ENCODE peak calls at places on chromosomes 6 and 20, in six cellular contexts. One of them, this sample, is unnamed.

GRCh38 chr6:167944130-167944529 is 53.3 kb upstream of the KIF25 start:
- DNase-seq in GOT3: no peak
- DNase-seq in HT-29: no peak
- DNase-seq in activated T-helper 1 cell treated with anti-CD3 and anti-CD28 coated beads, Interleukin-12 subunit alpha, Interleukin-12 subunit beta, Interleukin-2, Interleukin-4 antibody, amounts not matched to agents 30 ng/mL and 10 ng/mL and 1 ng/mL, durations not matched to agents 14 hours and 24 hours and 36 hours: no peak
- DNase-seq in CD8-positive, alpha-beta T cell: no peak
- DNase-seq in NCI-H748 treated with DMSO at 0.1 percent for 48 hours: no peak
- DNase-seq in this sample: no peak

GRCh38 chr20:41329435-41330342 is 10.9 kb upstream of the LPIN3 start:
- DNase-seq in GOT3: peak
- DNase-seq in HT-29: no peak
- DNase-seq in activated T-helper 1 cell treated with anti-CD3 and anti-CD28 coated beads, Interleukin-12 subunit alpha, Interleukin-12 subunit beta, Interleukin-2, Interleukin-4 antibody, amounts not matched to agents 30 ng/mL and 10 ng/mL and 1 ng/mL, durations not matched to agents 14 hours and 24 hours and 36 hours: peak
- DNase-seq in CD8-positive, alpha-beta T cell: peak
- DNase-seq in NCI-H748 treated with DMSO at 0.1 percent for 48 hours: no peak
- DNase-seq in this sample: no peak

GRCh38 chr6:13354331-13355042 is 26.1 kb upstream of the TBC1D7 start:
- DNase-seq in GOT3: no peak
- DNase-seq in HT-29: no peak
- DNase-seq in activated T-helper 1 cell treated with anti-CD3 and anti-CD28 coated beads, Interleukin-12 subunit alpha, Interleukin-12 subunit beta, Interleukin-2, Interleukin-4 antibody, amounts not matched to agents 30 ng/mL and 10 ng/mL and 1 ng/mL, durations not matched to agents 14 hours and 24 hours and 36 hours: no peak
- DNase-seq in CD8-positive, alpha-beta T cell: no peak
- DNase-seq in NCI-H748 treated with DMSO at 0.1 percent for 48 hours: no peak
- DNase-seq in this sample: no peak

GRCh38 chr6:41922154-41922553 is 855 bp downstream of the BYSL start:
- DNase-seq in GOT3: no peak
- DNase-seq in HT-29: peak
- DNase-seq in activated T-helper 1 cell treated with anti-CD3 and anti-CD28 coated beads, Interleukin-12 subunit alpha, Interleukin-12 subunit beta, Interleukin-2, Interleukin-4 antibody, amounts not matched to agents 30 ng/mL and 10 ng/mL and 1 ng/mL, durations not matched to agents 14 hours and 24 hours and 36 hours: no peak
- DNase-seq in CD8-positive, alpha-beta T cell: no peak
- DNase-seq in NCI-H748 treated with DMSO at 0.1 percent for 48 hours: no peak
- DNase-seq in this sample: no peak

GRCh38 chr20:25745100-25745499 is 48.4 kb upstream of the ZNF337 start:
- DNase-seq in GOT3: no peak
- DNase-seq in HT-29: no peak
- DNase-seq in activated T-helper 1 cell treated with anti-CD3 and anti-CD28 coated beads, Interleukin-12 subunit alpha, Interleukin-12 subunit beta, Interleukin-2, Interleukin-4 antibody, amounts not matched to agents 30 ng/mL and 10 ng/mL and 1 ng/mL, durations not matched to agents 14 hours and 24 hours and 36 hours: no peak
- DNase-seq in CD8-positive, alpha-beta T cell: no peak
- DNase-seq in NCI-H748 treated with DMSO at 0.1 percent for 48 hours: no peak
- DNase-seq in this sample: no peak

GRCh38 chr20:46021361-46022359 is 7.4 kb upstream of the SLC12A5 start:
- DNase-seq in GOT3: no peak
- DNase-seq in HT-29: no peak
- DNase-seq in activated T-helper 1 cell treated with anti-CD3 and anti-CD28 coated beads, Interleukin-12 subunit alpha, Interleukin-12 subunit beta, Interleukin-2, Interleukin-4 antibody, amounts not matched to agents 30 ng/mL and 10 ng/mL and 1 ng/mL, durations not matched to agents 14 hours and 24 hours and 36 hours: peak
- DNase-seq in CD8-positive, alpha-beta T cell: peak
- DNase-seq in NCI-H748 treated with DMSO at 0.1 percent for 48 hours: peak
- DNase-seq in this sample: peak

GRCh38 chr6:31680841-31681671 is at the start of gene LY6G5C:
- DNase-seq in GOT3: peak
- DNase-seq in HT-29: peak
- DNase-seq in activated T-helper 1 cell treated with anti-CD3 and anti-CD28 coated beads, Interleukin-12 subunit alpha, Interleukin-12 subunit beta, Interleukin-2, Interleukin-4 antibody, amounts not matched to agents 30 ng/mL and 10 ng/mL and 1 ng/mL, durations not matched to agents 14 hours and 24 hours and 36 hours: peak
- DNase-seq in CD8-positive, alpha-beta T cell: peak
- DNase-seq in NCI-H748 treated with DMSO at 0.1 percent for 48 hours: peak
- DNase-seq in this sample: peak

GRCh38 chr20:2751868-2752630 is 48.4 kb downstream of the CPXM1 start:
- DNase-seq in GOT3: no peak
- DNase-seq in HT-29: no peak
- DNase-seq in activated T-helper 1 cell treated with anti-CD3 and anti-CD28 coated beads, Interleukin-12 subunit alpha, Interleukin-12 subunit beta, Interleukin-2, Interleukin-4 antibody, amounts not matched to agents 30 ng/mL and 10 ng/mL and 1 ng/mL, durations not matched to agents 14 hours and 24 hours and 36 hours: peak
- DNase-seq in CD8-positive, alpha-beta T cell: peak
- DNase-seq in NCI-H748 treated with DMSO at 0.1 percent for 48 hours: peak
- DNase-seq in this sample: peak

GRCh38 chr6:27667651-27668441 is 194.9 kb upstream of the ZNF184 start:
- DNase-seq in GOT3: no peak
- DNase-seq in HT-29: no peak
- DNase-seq in activated T-helper 1 cell treated with anti-CD3 and anti-CD28 coated beads, Interleukin-12 subunit alpha, Interleukin-12 subunit beta, Interleukin-2, Interleukin-4 antibody, amounts not matched to agents 30 ng/mL and 10 ng/mL and 1 ng/mL, durations not matched to agents 14 hours and 24 hours and 36 hours: no peak
- DNase-seq in CD8-positive, alpha-beta T cell: no peak
- DNase-seq in NCI-H748 treated with DMSO at 0.1 percent for 48 hours: no peak
- DNase-seq in this sample: peak

GRCh38 chr6:5764401-5764955 is 242.2 kb downstream of the NRN1 start:
- DNase-seq in GOT3: no peak
- DNase-seq in HT-29: no peak
- DNase-seq in activated T-helper 1 cell treated with anti-CD3 and anti-CD28 coated beads, Interleukin-12 subunit alpha, Interleukin-12 subunit beta, Interleukin-2, Interleukin-4 antibody, amounts not matched to agents 30 ng/mL and 10 ng/mL and 1 ng/mL, durations not matched to agents 14 hours and 24 hours and 36 hours: no peak
- DNase-seq in CD8-positive, alpha-beta T cell: no peak
- DNase-seq in NCI-H748 treated with DMSO at 0.1 percent for 48 hours: no peak
- DNase-seq in this sample: no peak

GRCh38 chr6:169763308-169763707 is 11.9 kb downstream of the ERMARD start:
- DNase-seq in GOT3: no peak
- DNase-seq in HT-29: no peak
- DNase-seq in activated T-helper 1 cell treated with anti-CD3 and anti-CD28 coated beads, Interleukin-12 subunit alpha, Interleukin-12 subunit beta, Interleukin-2, Interleukin-4 antibody, amounts not matched to agents 30 ng/mL and 10 ng/mL and 1 ng/mL, durations not matched to agents 14 hours and 24 hours and 36 hours: no peak
- DNase-seq in CD8-positive, alpha-beta T cell: no peak
- DNase-seq in NCI-H748 treated with DMSO at 0.1 percent for 48 hours: no peak
- DNase-seq in this sample: no peak

GRCh38 chr20:25048519-25048952 is 9.4 kb downstream of the ACSS1 start:
- DNase-seq in GOT3: no peak
- DNase-seq in HT-29: no peak
- DNase-seq in activated T-helper 1 cell treated with anti-CD3 and anti-CD28 coated beads, Interleukin-12 subunit alpha, Interleukin-12 subunit beta, Interleukin-2, Interleukin-4 antibody, amounts not matched to agents 30 ng/mL and 10 ng/mL and 1 ng/mL, durations not matched to agents 14 hours and 24 hours and 36 hours: no peak
- DNase-seq in CD8-positive, alpha-beta T cell: no peak
- DNase-seq in NCI-H748 treated with DMSO at 0.1 percent for 48 hours: no peak
- DNase-seq in this sample: no peak

GRCh38 chr6:73043446-73043845 is 181.8 kb downstream of the KHDC1L start:
- DNase-seq in GOT3: no peak
- DNase-seq in HT-29: no peak
- DNase-seq in activated T-helper 1 cell treated with anti-CD3 and anti-CD28 coated beads, Interleukin-12 subunit alpha, Interleukin-12 subunit beta, Interleukin-2, Interleukin-4 antibody, amounts not matched to agents 30 ng/mL and 10 ng/mL and 1 ng/mL, durations not matched to agents 14 hours and 24 hours and 36 hours: no peak
- DNase-seq in CD8-positive, alpha-beta T cell: no peak
- DNase-seq in NCI-H748 treated with DMSO at 0.1 percent for 48 hours: no peak
- DNase-seq in this sample: no peak

GRCh38 chr6:167915139-167915538 is 82.3 kb upstream of the KIF25 start:
- DNase-seq in GOT3: no peak
- DNase-seq in HT-29: no peak
- DNase-seq in activated T-helper 1 cell treated with anti-CD3 and anti-CD28 coated beads, Interleukin-12 subunit alpha, Interleukin-12 subunit beta, Interleukin-2, Interleukin-4 antibody, amounts not matched to agents 30 ng/mL and 10 ng/mL and 1 ng/mL, durations not matched to agents 14 hours and 24 hours and 36 hours: no peak
- DNase-seq in CD8-positive, alpha-beta T cell: no peak
- DNase-seq in NCI-H748 treated with DMSO at 0.1 percent for 48 hours: no peak
- DNase-seq in this sample: no peak

GRCh38 chr20:25136643-25137559 is 55.0 kb upstream of the VSX1 start:
- DNase-seq in GOT3: peak
- DNase-seq in HT-29: peak
- DNase-seq in activated T-helper 1 cell treated with anti-CD3 and anti-CD28 coated beads, Interleukin-12 subunit alpha, Interleukin-12 subunit beta, Interleukin-2, Interleukin-4 antibody, amounts not matched to agents 30 ng/mL and 10 ng/mL and 1 ng/mL, durations not matched to agents 14 hours and 24 hours and 36 hours: no peak
- DNase-seq in CD8-positive, alpha-beta T cell: no peak
- DNase-seq in NCI-H748 treated with DMSO at 0.1 percent for 48 hours: no peak
- DNase-seq in this sample: no peak

GRCh38 chr20:346640-347316 is at the start of gene NRSN2:
- DNase-seq in GOT3: no peak
- DNase-seq in HT-29: no peak
- DNase-seq in activated T-helper 1 cell treated with anti-CD3 and anti-CD28 coated beads, Interleukin-12 subunit alpha, Interleukin-12 subunit beta, Interleukin-2, Interleukin-4 antibody, amounts not matched to agents 30 ng/mL and 10 ng/mL and 1 ng/mL, durations not matched to agents 14 hours and 24 hours and 36 hours: no peak
- DNase-seq in CD8-positive, alpha-beta T cell: no peak
- DNase-seq in NCI-H748 treated with DMSO at 0.1 percent for 48 hours: peak
- DNase-seq in this sample: no peak

GRCh38 chr6:167894965-167895364 is 68.3 kb downstream of the AFDN start:
- DNase-seq in GOT3: no peak
- DNase-seq in HT-29: no peak
- DNase-seq in activated T-helper 1 cell treated with anti-CD3 and anti-CD28 coated beads, Interleukin-12 subunit alpha, Interleukin-12 subunit beta, Interleukin-2, Interleukin-4 antibody, amounts not matched to agents 30 ng/mL and 10 ng/mL and 1 ng/mL, durations not matched to agents 14 hours and 24 hours and 36 hours: no peak
- DNase-seq in CD8-positive, alpha-beta T cell: no peak
- DNase-seq in NCI-H748 treated with DMSO at 0.1 percent for 48 hours: no peak
- DNase-seq in this sample: no peak

GRCh38 chr6:164207024-164207423 is 792.5 kb downstream of the QKI start:
- DNase-seq in GOT3: no peak
- DNase-seq in HT-29: no peak
- DNase-seq in activated T-helper 1 cell treated with anti-CD3 and anti-CD28 coated beads, Interleukin-12 subunit alpha, Interleukin-12 subunit beta, Interleukin-2, Interleukin-4 antibody, amounts not matched to agents 30 ng/mL and 10 ng/mL and 1 ng/mL, durations not matched to agents 14 hours and 24 hours and 36 hours: no peak
- DNase-seq in CD8-positive, alpha-beta T cell: no peak
- DNase-seq in NCI-H748 treated with DMSO at 0.1 percent for 48 hours: no peak
- DNase-seq in this sample: no peak

GRCh38 chr6:144390886-144391285 is 105.8 kb downstream of the UTRN start:
- DNase-seq in GOT3: no peak
- DNase-seq in HT-29: no peak
- DNase-seq in activated T-helper 1 cell treated with anti-CD3 and anti-CD28 coated beads, Interleukin-12 subunit alpha, Interleukin-12 subunit beta, Interleukin-2, Interleukin-4 antibody, amounts not matched to agents 30 ng/mL and 10 ng/mL and 1 ng/mL, durations not matched to agents 14 hours and 24 hours and 36 hours: no peak
- DNase-seq in CD8-positive, alpha-beta T cell: no peak
- DNase-seq in NCI-H748 treated with DMSO at 0.1 percent for 48 hours: no peak
- DNase-seq in this sample: no peak

GRCh38 chr6:30937265-30937664 is 3.5 kb upstream of the MUCL3 start:
- DNase-seq in GOT3: no peak
- DNase-seq in HT-29: no peak
- DNase-seq in activated T-helper 1 cell treated with anti-CD3 and anti-CD28 coated beads, Interleukin-12 subunit alpha, Interleukin-12 subunit beta, Interleukin-2, Interleukin-4 antibody, amounts not matched to agents 30 ng/mL and 10 ng/mL and 1 ng/mL, durations not matched to agents 14 hours and 24 hours and 36 hours: no peak
- DNase-seq in CD8-positive, alpha-beta T cell: no peak
- DNase-seq in NCI-H748 treated with DMSO at 0.1 percent for 48 hours: no peak
- DNase-seq in this sample: no peak

GRCh38 chr6:34202329-34203201 is 34.1 kb upstream of the HMGA1 start:
- DNase-seq in GOT3: no peak
- DNase-seq in HT-29: peak
- DNase-seq in activated T-helper 1 cell treated with anti-CD3 and anti-CD28 coated beads, Interleukin-12 subunit alpha, Interleukin-12 subunit beta, Interleukin-2, Interleukin-4 antibody, amounts not matched to agents 30 ng/mL and 10 ng/mL and 1 ng/mL, durations not matched to agents 14 hours and 24 hours and 36 hours: no peak
- DNase-seq in CD8-positive, alpha-beta T cell: no peak
- DNase-seq in NCI-H748 treated with DMSO at 0.1 percent for 48 hours: no peak
- DNase-seq in this sample: no peak

GRCh38 chr6:72622094-72622540 is 253 bp downstream of the KCNQ5 start:
- DNase-seq in GOT3: no peak
- DNase-seq in HT-29: no peak
- DNase-seq in activated T-helper 1 cell treated with anti-CD3 and anti-CD28 coated beads, Interleukin-12 subunit alpha, Interleukin-12 subunit beta, Interleukin-2, Interleukin-4 antibody, amounts not matched to agents 30 ng/mL and 10 ng/mL and 1 ng/mL, durations not matched to agents 14 hours and 24 hours and 36 hours: peak
- DNase-seq in CD8-positive, alpha-beta T cell: peak
- DNase-seq in NCI-H748 treated with DMSO at 0.1 percent for 48 hours: peak
- DNase-seq in this sample: peak

This sample was measured in RPMI8226.